ENCODE peak calls at places on chromosomes 7 and 10, in six cellular contexts. R, K, J, I, Z and A are unnamed samples.

GRCh38 chr7:151711906-151712771 is 164.8 kb downstream of the PRKAG2 start:
- DNase-seq in R (peak; percentile 77), K (no peak), J (no peak), I (no peak), Z (no peak), A (no peak)

GRCh38 chr7:114026486-114027089 is 107.8 kb upstream of the PPP1R3A start:
- DNase-seq in R (no peak), K (no peak), J (no peak), I (no peak), Z (peak; percentile 25), A (no peak)

GRCh38 chr7:19944363-19945120 is 171.1 kb upstream of the TMEM196 start:
- DNase-seq in R (no peak), K (no peak), J (no peak), I (no peak), Z (no peak), A (no peak)

GRCh38 chr10:130261306-130261705 is 125.1 kb downstream of the GLRX3 start:
- DNase-seq in R (no peak), K (no peak), J (no peak), I (no peak), Z (no peak), A (no peak)

GRCh38 chr7:36312915-36313334 is 76.7 kb upstream of the ANLN start:
- DNase-seq in R (peak; percentile 83), K (no peak), J (no peak), I (no peak), Z (no peak), A (no peak)

GRCh38 chr10:60209874-60210584 is 179.6 kb downstream of the ANK3 start:
- DNase-seq in R (no peak), K (no peak), J (no peak), I (no peak), Z (no peak), A (no peak)

GRCh38 chr7:3605222-3605621 is 304.2 kb downstream of the SDK1 start:
- DNase-seq in R (no peak), K (no peak), J (no peak), I (no peak), Z (no peak), A (no peak)

GRCh38 chr10:58266003-58266825 is 1.5 kb downstream of the IPMK start:
- DNase-seq in R (peak; percentile 82), K (no peak), J (no peak), I (peak; percentile 17), Z (no peak), A (no peak)

GRCh38 chr10:119480667-119481066 is 61.9 kb downstream of the RGS10 start:
- DNase-seq in R (no peak), K (no peak), J (no peak), I (no peak), Z (no peak), A (no peak)

GRCh38 chr10:23557777-23558176 is 118.9 kb downstream of the OTUD1 start:
- DNase-seq in R (no peak), K (no peak), J (no peak), I (no peak), Z (no peak), A (no peak)

GRCh38 chr7:47253650-47254080 is 328.2 kb downstream of the TNS3 start:
- DNase-seq in R (peak; percentile 95), K (peak; percentile 55), J (no peak), I (no peak), Z (no peak), A (no peak)

GRCh38 chr10:124701435-124701834 is 42.7 kb downstream of the FAM53B start:
- DNase-seq in R (peak; percentile 96), K (peak; percentile 93), J (peak; percentile 62), I (peak; percentile 90), Z (no peak), A (peak; percentile 37)

GRCh38 chr7:85185355-85186082 is 1.3 kb downstream of the SEMA3D start:
- DNase-seq in R (peak; percentile 55), K (peak; percentile 30), J (peak; percentile 24), I (peak; percentile 13), Z (peak; percentile 23), A (peak; percentile 12)

GRCh38 chr10:132957131-132957530 is 14.8 kb upstream of the CFAP46 start:
- DNase-seq in R (peak; percentile 64), K (no peak), J (no peak), I (no peak), Z (no peak), A (no peak)

GRCh38 chr10:497898-498451 is 191.5 kb downstream of the DIP2C start:
- DNase-seq in R (no peak), K (no peak), J (no peak), I (no peak), Z (no peak), A (no peak)

GRCh38 chr10:105187243-105187642 is 546.2 kb downstream of the SORCS3 start:
- DNase-seq in R (no peak), K (no peak), J (no peak), I (peak; percentile 27), Z (no peak), A (no peak)

GRCh38 chr7:134420509-134421125 is 38.3 kb downstream of the AKR1B1 start:
- DNase-seq in R (peak; percentile 93), K (no peak), J (no peak), I (peak; percentile 45), Z (peak; percentile 42), A (no peak)
- TF ChIP-seq CTCF in R (peak; percentile 89), K (peak; percentile 40), J (no peak), I (no peak), Z (peak; percentile 81), A (peak; percentile 23)

GRCh38 chr10:66535418-66535817 is 390.4 kb upstream of the LRRTM3 start:
- DNase-seq in R (no peak), K (no peak), J (no peak), I (no peak), Z (no peak), A (no peak)
- H3K4me1 ChIP-seq in R (no peaks in the 10 kb centered on the region), K (peaks cover 6% of the 10 kb centered on the region), J (no peaks in the 10 kb centered on the region), I (no peaks in the 10 kb centered on the region), Z (no peaks in the 10 kb centered on the region), A (no peaks in the 10 kb centered on the region)

DNA sequence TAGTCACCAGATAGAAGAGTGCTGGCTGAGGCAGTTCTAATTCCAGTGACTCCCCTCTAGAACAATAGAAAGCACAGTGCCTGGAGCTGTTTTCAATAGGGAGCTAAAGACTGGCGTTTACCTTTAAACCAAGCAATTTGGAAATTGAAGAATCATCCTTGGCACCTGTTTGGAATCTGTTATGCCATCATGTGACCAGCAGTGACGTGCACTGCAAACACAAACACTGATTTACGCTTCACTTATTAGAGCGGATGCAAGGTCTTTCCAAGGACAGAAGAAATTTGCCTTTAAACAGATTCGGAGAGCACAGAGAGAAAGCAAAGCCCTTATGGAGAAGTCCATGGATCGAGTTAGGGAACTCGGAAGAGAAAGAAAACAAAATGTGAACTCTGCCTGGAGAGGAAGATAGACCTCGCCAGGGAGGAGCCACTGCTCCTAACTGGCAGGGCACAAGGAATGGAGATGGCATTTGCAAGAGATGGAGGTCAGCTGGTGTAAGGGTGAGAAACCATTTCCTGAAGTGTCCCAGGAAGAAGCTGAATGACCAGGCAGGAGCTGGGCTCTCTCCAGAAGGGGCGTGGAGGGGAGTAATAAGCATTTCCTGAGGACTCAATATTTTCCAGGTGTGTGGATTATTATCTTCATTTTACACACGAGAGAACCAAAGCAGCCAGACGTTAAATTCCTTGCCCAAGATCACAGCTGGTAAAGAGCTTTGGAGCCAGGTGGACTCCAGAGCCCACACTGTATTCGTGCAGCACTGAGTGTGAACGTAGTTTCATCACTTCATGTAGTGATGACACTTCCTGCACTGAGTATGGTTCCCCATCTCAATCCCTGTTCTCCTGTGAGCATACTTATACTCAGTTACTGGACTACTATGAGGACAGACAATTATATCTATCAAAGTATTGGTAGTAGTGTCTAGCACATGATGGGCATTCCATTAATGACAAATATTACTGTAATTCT is 97.7 kb downstream of the CUBN start:
- DNase-seq in R (no peak), K (no peak), J (no peak), I (no peak), Z (no peak), A (no peak)
- H3K27ac ChIP-seq in R (no peak overlapping the region), K (peak overlapping the region; percentile 17), J (no peak overlapping the region), I (no peak overlapping the region), Z (no peak overlapping the region), A (no peak overlapping the region)

DNA sequence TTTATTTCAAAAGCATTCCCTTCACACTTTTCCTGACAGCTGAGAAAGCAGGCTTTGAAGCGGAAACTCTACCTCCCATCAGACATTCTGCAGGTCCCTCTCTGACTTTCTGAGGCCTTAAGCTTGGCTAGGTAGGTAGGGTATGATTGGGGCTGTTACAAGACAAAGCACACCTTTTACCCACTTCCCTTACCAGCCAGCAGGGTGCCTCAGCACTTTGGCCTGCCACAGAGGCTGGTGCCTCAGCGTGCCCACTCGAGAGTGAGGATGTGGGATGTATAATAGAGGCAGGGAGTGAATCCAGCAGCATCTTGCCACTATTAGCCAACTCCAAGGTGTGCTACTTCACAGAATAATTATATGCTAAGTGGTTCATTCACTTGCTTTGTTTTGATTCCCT is 70.3 kb upstream of the PDE1C start:
- DNase-seq in R (no peak), K (no peak), J (no peak), I (no peak), Z (no peak), A (no peak)
- TF ChIP-seq CTCF in R (no peak), K (no peak), J (no peak), I (no peak), Z (no peak), A (no peak)

DNA sequence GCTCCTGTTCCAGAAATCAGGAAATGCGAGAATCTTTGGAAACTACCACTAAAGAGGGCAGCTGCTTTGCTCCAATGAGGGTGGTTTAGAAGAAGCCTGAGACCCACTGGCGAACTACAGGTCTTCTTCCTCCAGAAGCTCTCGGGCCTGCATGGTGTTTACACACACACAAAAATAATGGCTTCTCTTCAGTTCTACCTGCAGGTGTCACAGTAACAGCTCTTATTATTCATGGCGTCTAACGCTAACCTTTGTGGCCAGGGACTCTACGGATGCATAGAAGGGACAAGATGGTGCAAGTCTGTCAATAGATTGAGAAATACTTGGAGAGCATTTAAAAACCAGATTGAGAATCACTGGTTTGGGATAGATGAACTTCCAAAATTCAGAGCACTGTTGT is 22.4 kb downstream of the GPR141 start:
- DNase-seq in R (no peak), K (no peak), J (no peak), I (no peak), Z (no peak), A (no peak)
- H3K4me1 ChIP-seq in R (no peaks in the 10 kb centered on the region), K (no peaks in the 10 kb centered on the region), J (peaks cover 4% of the 10 kb centered on the region), I (no peaks in the 10 kb centered on the region), Z (no peaks in the 10 kb centered on the region), A (no peaks in the 10 kb centered on the region)